ENCODE peak calls at places on chromosomes 16 and 17, in five cellular contexts. X is GM20000, S is ovary, Z is left ventricle myocardium inferior, G is brain microvascular endothelial cell. I is an unnamed sample.
A peak's percentile ranks its signal among the peaks of the same experiment; 100 is the strongest.

GRCh38 chr16:85027968-85028637 is 508 bp downstream of the KIAA0513 start:
- DNase-seq in Z (no peak), G (no peak), S (no peak), X (no peak), I (peak; percentile 38)

GRCh38 chr17:307741-308507 is 44.7 kb downstream of the RPH3AL start:
- DNase-seq in X (no peak), G (no peak), Z (peak; percentile 67), S (peak; percentile 66), I (no peak)

GRCh38 chr17:67528751-67529436 is 151.8 kb downstream of the PITPNC1 start:
- DNase-seq in X (no peak), G (peak; percentile 94), S (peak; percentile 85), Z (peak; percentile 72), I (no peak)

GRCh38 chr16:72092832-72093447 is 480 bp downstream of the TXNL4B start:
- DNase-seq in G (peak; percentile 50), X (no peak), Z (no peak), S (no peak), I (peak; percentile 12)

GRCh38 chr17:72672729-72673128 is 419.8 kb downstream of the SLC39A11 start:
- DNase-seq in X (no peak), Z (no peak), G (no peak), S (no peak), I (no peak)

GRCh38 chr17:56819431-56820145 is 14.1 kb downstream of the C17orf67 start:
- DNase-seq in G (peak; percentile 61), S (peak; percentile 53), Z (no peak), X (peak; percentile 82), I (peak; percentile 83)

GRCh38 chr17:16415031-16415924 is at the start of gene TRPV2:
- DNase-seq in X (peak; percentile 70), Z (peak; percentile 56), G (no peak), S (peak; percentile 59), I (peak; percentile 79)

GRCh38 chr17:81858967-81859905 is 1.1 kb downstream of the P4HB start:
- DNase-seq in G (no peak), S (no peak), X (no peak), Z (no peak), I (peak; percentile 31)

GRCh38 chr17:43533699-43534098 is 12.4 kb downstream of the ETV4 start:
- DNase-seq in X (no peak), Z (no peak), G (no peak), S (no peak), I (no peak)

GRCh38 chr16:22787456-22788189 is 26.3 kb upstream of the HS3ST2 start:
- DNase-seq in Z (no peak), G (no peak), X (no peak), S (no peak), I (peak; percentile 9)

GRCh38 chr17:47955497-47956461 is 1.9 kb downstream of the PRR15L start:
- DNase-seq in G (no peak), S (no peak), X (no peak), Z (no peak), I (no peak)

GRCh38 chr16:85275533-85276249 is 163.4 kb upstream of the CIBAR2 start:
- DNase-seq in X (peak; percentile 91), S (peak; percentile 81), G (no peak), Z (peak; percentile 61), I (peak; percentile 79)

GRCh38 chr17:60165976-60166375 is 16.2 kb downstream of the CA4 start:
- DNase-seq in S (no peak), Z (no peak), X (no peak), G (no peak), I (peak; percentile 63)

GRCh38 chr17:41486809-41487530 is 2.7 kb downstream of the KRT36 start:
- DNase-seq in Z (no peak), G (no peak), X (peak; percentile 38), S (no peak), I (peak; percentile 61)

GRCh38 chr16:23025692-23026305 is 123.5 kb downstream of the USP31 start:
- DNase-seq in G (no peak), X (no peak), Z (no peak), S (no peak), I (no peak)

GRCh38 chr17:59533694-59534093 is 31.7 kb upstream of the DHX40 start:
- DNase-seq in G (no peak), S (no peak), Z (no peak), X (no peak), I (no peak)

GRCh38 chr16:20940864-20941634 is 40.5 kb downstream of the LYRM1 start:
- DNase-seq in S (no peak), G (no peak), Z (no peak), X (no peak), I (peak; percentile 42)

GRCh38 chr17:81339502-81340296 is 44.6 kb upstream of the SLC38A10 start:
- DNase-seq in S (no peak), X (no peak), Z (no peak), G (no peak), I (no peak)

GRCh38 chr17:44942456-44942855 is 5.1 kb downstream of the KIF18B start:
- DNase-seq in G (no peak), Z (no peak), X (no peak), S (no peak), I (no peak)

GRCh38 chr16:49503242-49504022 is 129.8 kb downstream of the C16orf78 start:
- DNase-seq in S (no peak), G (no peak), Z (no peak), X (no peak), I (no peak)

DNA sequence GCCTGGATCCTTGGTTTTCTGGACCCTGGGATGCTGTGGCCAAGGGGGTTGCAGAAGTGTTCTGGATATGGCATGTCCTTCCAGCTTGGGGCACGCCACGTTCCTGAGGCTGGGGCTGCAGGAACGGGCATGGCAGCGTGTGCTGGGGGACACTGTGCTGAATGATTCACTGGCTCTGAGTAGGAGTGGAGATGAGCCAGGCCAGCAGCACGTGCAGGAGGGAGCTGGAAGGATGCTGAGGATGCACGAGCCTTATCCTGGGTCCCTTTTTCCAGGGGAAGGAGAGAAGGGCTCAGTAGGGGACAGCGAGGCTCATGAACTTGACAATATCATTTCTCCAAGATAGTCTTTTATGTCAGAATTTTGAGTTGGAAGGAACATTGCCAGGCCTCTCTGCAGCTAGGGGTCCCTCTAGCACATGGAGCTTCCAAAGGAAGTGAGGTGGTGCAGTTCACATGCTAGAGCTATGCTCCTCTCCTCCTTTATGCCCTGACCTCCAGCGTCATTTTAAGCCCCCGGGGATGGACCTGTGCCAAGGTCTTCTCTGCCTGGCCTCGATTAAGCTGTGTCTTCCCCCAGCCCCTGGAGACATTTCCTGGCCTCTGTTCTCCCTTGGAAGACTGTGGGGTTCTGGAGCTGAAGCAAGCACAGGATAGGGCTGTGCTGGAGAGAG is 125.9 kb downstream of the OR1D5 start:
- DNase-seq in S (no peak), Z (no peak), X (no peak), G (no peak), I (no peak)
- TF ChIP-seq CTCF in S (no peak), Z (no peak), X (no peak), G (peak; percentile 61), I (no peak)

GRCh38 chr16:67443299-67443698 is 12.4 kb downstream of the HSD11B2 start:
- DNase-seq in Z (peak; percentile 64), G (no peak), S (peak; percentile 73), X (no peak), I (no peak)

GRCh38 chr16:67445126-67445426 is 14.2 kb downstream of the HSD11B2 start:
- DNase-seq in G (no peak), X (no peak), S (no peak), Z (no peak), I (no peak)

GRCh38 chr16:67445441-67445912 is 14.6 kb downstream of the HSD11B2 start:
- DNase-seq in S (peak; percentile 69), G (no peak), X (no peak), Z (peak; percentile 74), I (no peak)

GRCh38 chr16:67445913-67446907 is 15.3 kb downstream of the HSD11B2 start:
- DNase-seq in Z (peak; percentile 63), G (no peak), X (no peak), S (peak; percentile 84), I (no peak)

GRCh38 chr16:67444259-67445125 is 13.6 kb downstream of the HSD11B2 start:
- DNase-seq in G (no peak), S (peak; percentile 28), Z (no peak), X (no peak), I (no peak)
- TF ChIP-seq CTCF in G (peak; percentile 8), S (no peak), Z (no peak), X (no peak), I (no peak)

DNA sequence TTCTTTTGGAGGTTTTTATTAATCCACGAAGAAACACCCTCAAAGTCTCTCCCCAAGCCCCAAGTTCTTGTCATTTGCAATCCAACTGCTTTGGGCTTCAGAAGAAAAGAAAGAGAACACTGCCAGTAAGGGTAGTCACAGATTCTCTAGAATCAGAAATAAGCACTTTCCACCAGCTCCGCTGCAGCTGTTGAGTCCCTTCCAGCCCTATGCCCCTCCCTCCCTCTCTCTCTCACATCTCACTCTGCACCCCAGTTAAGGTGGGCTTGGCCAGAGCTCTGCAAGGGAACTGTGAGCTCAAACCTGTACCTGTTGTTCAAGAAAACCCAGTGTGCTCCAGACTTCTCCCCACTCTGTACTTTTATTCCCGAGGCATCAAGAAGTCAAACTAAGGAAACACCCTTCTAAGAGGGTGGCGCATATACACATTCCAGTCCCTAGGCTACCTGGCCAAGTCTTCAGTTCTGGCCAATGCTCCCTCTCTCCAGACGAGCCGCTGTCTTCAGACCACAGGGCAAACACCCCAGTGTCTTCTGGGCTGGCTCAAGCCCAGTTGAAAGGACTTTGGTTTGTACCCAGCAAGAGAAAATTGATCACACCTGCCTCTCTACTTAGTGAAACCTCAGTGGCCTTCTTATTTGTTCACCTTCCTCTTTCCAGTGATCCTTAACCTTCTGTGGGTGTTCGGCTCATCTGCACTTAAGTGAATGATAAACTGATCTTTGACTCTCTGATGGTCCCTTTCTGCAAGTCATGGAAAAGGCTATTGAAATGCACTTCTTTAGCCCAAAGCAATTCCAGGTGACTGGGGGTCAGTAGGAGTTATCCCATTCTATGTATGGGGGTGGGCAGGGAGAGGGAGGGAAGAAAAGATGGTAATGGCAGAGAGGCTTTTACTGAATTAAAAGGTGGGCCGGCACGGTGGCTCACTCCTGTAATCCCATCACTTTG is 170.5 kb downstream of the RGS9 start:
- DNase-seq in X (no peak), S (no peak), Z (no peak), G (no peak), I (no peak)
- TF ChIP-seq CTCF in X (no peak), S (no peak), Z (no peak), G (no peak), I (no peak)

GRCh38 chr16:15507299-15507958 is 73.0 kb downstream of the BMERB1 start:
- DNase-seq in G (peak; percentile 79), Z (no peak), X (no peak), S (no peak), I (no peak)

GRCh38 chr16:15510992-15511391 is 76.6 kb downstream of the BMERB1 start:
- DNase-seq in G (no peak), X (no peak), S (no peak), Z (no peak), I (no peak)

GRCh38 chr16:15509593-15510520 is 75.5 kb downstream of the BMERB1 start:
- DNase-seq in G (peak; percentile 82), S (no peak), X (no peak), Z (no peak), I (peak; percentile 42)

GRCh38 chr16:15507959-15508336 is 73.6 kb downstream of the BMERB1 start:
- DNase-seq in Z (no peak), X (no peak), S (no peak), G (no peak), I (no peak)

DNA sequence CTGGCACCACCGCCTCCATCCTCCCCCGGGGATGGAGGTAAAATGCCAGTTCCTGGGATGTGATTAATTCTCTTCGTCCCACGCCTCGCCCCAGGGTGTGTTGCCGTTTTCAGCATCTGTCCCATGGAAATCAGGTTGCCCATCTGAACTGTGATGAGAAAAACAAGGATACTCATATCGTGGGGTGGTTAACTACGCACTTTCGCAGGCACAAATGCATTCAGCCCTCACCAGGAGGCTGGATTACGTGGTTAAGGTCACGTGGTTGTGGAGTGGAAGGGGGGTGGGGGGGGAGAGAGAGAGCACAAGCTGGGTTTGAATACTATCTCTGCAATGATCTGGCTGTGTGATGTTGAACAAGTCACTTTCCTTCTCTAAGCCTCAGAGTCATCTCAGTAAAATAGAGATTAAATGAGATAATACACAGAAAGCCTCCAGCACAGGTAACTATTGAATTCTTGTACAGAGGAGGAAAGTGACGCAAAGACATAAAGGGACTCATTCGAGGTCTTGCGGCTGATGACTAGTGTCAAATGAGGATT is 74.7 kb downstream of the BMERB1 start:
- DNase-seq in G (peak; percentile 84), Z (no peak), X (no peak), S (no peak), I (peak; percentile 15)
- TF ChIP-seq CTCF in G (no peak), Z (no peak), X (no peak), S (no peak), I (no peak)